ENCODE peak calls at places on chromosomes 2 and 18, in five cellular contexts. One of them, this sample, is unnamed.

GRCh38 chr2:10584843-10585475 is 104.8 kb downstream of the NOL10 start:
- DNase-seq in body of pancreas: no peak
- DNase-seq in WTC11: no peak
- DNase-seq in HCT116: no peak
- DNase-seq in activated B cell treated with CpG ODN at 0.5 μM for 24 hours: no peak
- DNase-seq in this sample: peak; percentile 82

GRCh38 chr2:4673025-4673489 is 969.7 kb downstream of the DCDC2C start:
- DNase-seq in body of pancreas: no peak
- DNase-seq in WTC11: no peak
- DNase-seq in HCT116: no peak
- DNase-seq in activated B cell treated with CpG ODN at 0.5 μM for 24 hours: no peak
- DNase-seq in this sample: peak; percentile 32

GRCh38 chr18:54776282-54776977 is 51.8 kb upstream of the RAB27B start:
- DNase-seq in body of pancreas: no peak
- DNase-seq in WTC11: no peak
- DNase-seq in HCT116: peak; percentile 95
- DNase-seq in activated B cell treated with CpG ODN at 0.5 μM for 24 hours: no peak
- DNase-seq in this sample: no peak

GRCh38 chr2:44295636-44296359 is 20.5 kb downstream of the SLC3A1 start:
- DNase-seq in body of pancreas: peak; percentile 29
- DNase-seq in WTC11: peak; percentile 49
- DNase-seq in HCT116: no peak
- DNase-seq in activated B cell treated with CpG ODN at 0.5 μM for 24 hours: no peak
- DNase-seq in this sample: peak; percentile 60

GRCh38 chr2:241105641-241106040 is 3.6 kb upstream of the MTERF4 start:
- DNase-seq in body of pancreas: no peak
- DNase-seq in WTC11: no peak
- DNase-seq in HCT116: no peak
- DNase-seq in activated B cell treated with CpG ODN at 0.5 μM for 24 hours: no peak
- DNase-seq in this sample: no peak

GRCh38 chr2:87401726-87402345 is 346.1 kb upstream of the PLGLB2 start:
- DNase-seq in body of pancreas: no peak
- DNase-seq in WTC11: no peak
- DNase-seq in HCT116: no peak
- DNase-seq in activated B cell treated with CpG ODN at 0.5 μM for 24 hours: no peak
- DNase-seq in this sample: no peak

GRCh38 chr2:69087912-69088240 is 74.9 kb downstream of the ANTXR1 start:
- DNase-seq in body of pancreas: no peak
- DNase-seq in WTC11: no peak
- DNase-seq in HCT116: no peak
- DNase-seq in activated B cell treated with CpG ODN at 0.5 μM for 24 hours: no peak
- DNase-seq in this sample: no peak

GRCh38 chr2:127426501-127427354 is 8.5 kb downstream of the PROC start:
- DNase-seq in body of pancreas: no peak
- DNase-seq in WTC11: no peak
- DNase-seq in HCT116: no peak
- DNase-seq in activated B cell treated with CpG ODN at 0.5 μM for 24 hours: no peak
- DNase-seq in this sample: no peak

GRCh38 chr2:96760986-96761832 is 507 bp downstream of the CNNM4 start:
- DNase-seq in body of pancreas: no peak
- DNase-seq in WTC11: peak; percentile 33
- DNase-seq in HCT116: no peak
- DNase-seq in activated B cell treated with CpG ODN at 0.5 μM for 24 hours: no peak
- DNase-seq in this sample: peak; percentile 56

GRCh38 chr2:179461367-179461886 is 196.8 kb upstream of the SESTD1 start:
- DNase-seq in body of pancreas: no peak
- DNase-seq in WTC11: no peak
- DNase-seq in HCT116: no peak
- DNase-seq in activated B cell treated with CpG ODN at 0.5 μM for 24 hours: no peak
- DNase-seq in this sample: no peak

GRCh38 chr2:43142921-43143438 is 83.4 kb downstream of the ZFP36L2 start:
- DNase-seq in body of pancreas: no peak
- DNase-seq in WTC11: no peak
- DNase-seq in HCT116: peak; percentile 42
- DNase-seq in activated B cell treated with CpG ODN at 0.5 μM for 24 hours: no peak
- DNase-seq in this sample: peak; percentile 74

GRCh38 chr18:46622999-46623398 is 34.0 kb downstream of the LOXHD1 start:
- DNase-seq in body of pancreas: no peak
- DNase-seq in WTC11: no peak
- DNase-seq in HCT116: no peak
- DNase-seq in activated B cell treated with CpG ODN at 0.5 μM for 24 hours: no peak
- DNase-seq in this sample: no peak
- TF ChIP-seq CTCF in body of pancreas: no peak
- TF ChIP-seq CTCF in WTC11: no peak
- TF ChIP-seq CTCF in HCT116: peak; percentile 32
- TF ChIP-seq CTCF in activated B cell treated with CpG ODN at 0.5 μM for 24 hours: no peak
- TF ChIP-seq CTCF in this sample: no peak

GRCh38 chr18:69843047-69843446 is 104.6 kb downstream of the CD226 start:
- DNase-seq in body of pancreas: no peak
- DNase-seq in WTC11: no peak
- DNase-seq in HCT116: no peak
- DNase-seq in activated B cell treated with CpG ODN at 0.5 μM for 24 hours: no peak
- DNase-seq in this sample: no peak

GRCh38 chr18:69840445-69840844 is 107.2 kb downstream of the CD226 start:
- DNase-seq in body of pancreas: no peak
- DNase-seq in WTC11: no peak
- DNase-seq in HCT116: no peak
- DNase-seq in activated B cell treated with CpG ODN at 0.5 μM for 24 hours: no peak
- DNase-seq in this sample: no peak

GRCh38 chr18:69844656-69845055 is 103.0 kb downstream of the CD226 start:
- DNase-seq in body of pancreas: no peak
- DNase-seq in WTC11: no peak
- DNase-seq in HCT116: no peak
- DNase-seq in activated B cell treated with CpG ODN at 0.5 μM for 24 hours: no peak
- DNase-seq in this sample: no peak

GRCh38 chr18:69839989-69840388 is 107.7 kb downstream of the CD226 start:
- DNase-seq in body of pancreas: no peak
- DNase-seq in WTC11: no peak
- DNase-seq in HCT116: no peak
- DNase-seq in activated B cell treated with CpG ODN at 0.5 μM for 24 hours: no peak
- DNase-seq in this sample: no peak

GRCh38 chr18:69845588-69846506 is 101.8 kb downstream of the CD226 start:
- DNase-seq in body of pancreas: no peak
- DNase-seq in WTC11: no peak
- DNase-seq in HCT116: no peak
- DNase-seq in activated B cell treated with CpG ODN at 0.5 μM for 24 hours: no peak
- DNase-seq in this sample: no peak
- TF ChIP-seq CTCF in body of pancreas: no peak
- TF ChIP-seq CTCF in WTC11: no peak
- TF ChIP-seq CTCF in HCT116: peak; percentile 21
- TF ChIP-seq CTCF in activated B cell treated with CpG ODN at 0.5 μM for 24 hours: no peak
- TF ChIP-seq CTCF in this sample: no peak

DNA sequence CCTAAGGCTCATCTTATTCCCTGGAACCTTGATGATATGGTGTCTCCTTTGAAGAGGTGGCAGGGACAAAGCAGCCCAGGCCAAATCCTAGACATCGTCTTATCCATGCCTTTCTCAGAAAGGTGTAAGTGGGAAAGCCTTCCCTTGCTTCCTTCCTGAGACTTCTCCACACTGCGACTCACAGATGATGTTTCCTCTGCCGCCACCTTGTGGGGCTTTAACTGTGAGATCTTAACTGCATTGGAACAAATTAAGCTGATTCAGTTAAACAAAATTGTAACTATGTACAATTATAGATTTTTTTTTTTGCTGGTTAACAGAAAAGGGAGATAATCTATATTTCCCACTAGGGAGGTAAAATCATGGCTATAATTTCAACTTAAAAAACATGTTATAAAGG is 10.0 kb upstream of the GCA start:
- DNase-seq in body of pancreas: no peak
- DNase-seq in WTC11: peak; percentile 42
- DNase-seq in HCT116: no peak
- DNase-seq in activated B cell treated with CpG ODN at 0.5 μM for 24 hours: no peak
- DNase-seq in this sample: peak; percentile 51
- TF ChIP-seq CTCF in body of pancreas: peak; percentile 40
- TF ChIP-seq CTCF in WTC11: peak; percentile 18
- TF ChIP-seq CTCF in HCT116: peak; percentile 61
- TF ChIP-seq CTCF in activated B cell treated with CpG ODN at 0.5 μM for 24 hours: no peak
- TF ChIP-seq CTCF in this sample: peak; percentile 69

DNA sequence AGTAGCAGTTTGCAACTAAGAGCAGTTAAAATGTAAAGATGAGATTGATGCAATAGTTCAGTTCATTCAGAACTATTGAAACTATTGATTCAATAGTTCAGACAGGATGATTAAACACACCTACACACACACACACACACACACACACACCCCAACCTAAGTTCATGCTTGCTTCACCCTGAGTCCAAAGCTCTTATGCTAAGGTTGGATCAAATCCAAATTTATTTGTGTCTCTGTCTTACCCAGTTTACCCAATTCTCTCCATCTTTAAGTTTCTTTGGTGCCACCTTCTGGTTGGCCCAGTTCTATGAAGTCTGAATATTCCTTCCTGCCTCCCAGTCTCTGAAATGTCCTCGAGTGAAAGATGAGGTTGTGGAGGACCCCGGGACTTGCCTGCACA is 5.1 kb downstream of the SERPINB8 start:
- DNase-seq in body of pancreas: no peak
- DNase-seq in WTC11: no peak
- DNase-seq in HCT116: peak; percentile 21
- DNase-seq in activated B cell treated with CpG ODN at 0.5 μM for 24 hours: no peak
- DNase-seq in this sample: no peak
- TF ChIP-seq CTCF in body of pancreas: no peak
- TF ChIP-seq CTCF in WTC11: no peak
- TF ChIP-seq CTCF in HCT116: peak; percentile 47
- TF ChIP-seq CTCF in activated B cell treated with CpG ODN at 0.5 μM for 24 hours: no peak
- TF ChIP-seq CTCF in this sample: no peak

This sample was measured in Caco-2.